ENCODE peak calls at places on chromosomes 3 and 15, in six cellular contexts. G is fibroblast of mammary gland; L is activated T-cell treated with anti-CD3 and anti-CD28 coated beads, Interleukin-2, amount 50 U/mL, for 4 hours; S is COR-L47; A is tibial artery; U is activated naive CD4-positive, alpha-beta T cell treated with anti-CD3 and anti-CD28 coated beads, Interleukin-2, amount 50 U/mL, for 16 hours. F is an unnamed sample.

GRCh38 chr3:139117136-139117675 is 72.5 kb upstream of the PRR23C start:
- DNase-seq in L (no peak), U (no peak), A (no peak), S (no peak), G (peak; percentile 73), F (no peak)

GRCh38 chr3:30625541-30626438 is 19.4 kb downstream of the TGFBR2 start:
- DNase-seq in A (no peak), U (no peak), S (no peak), G (peak; percentile 84), L (no peak), F (no peak)

GRCh38 chr15:57611938-57612337 is 20.2 kb downstream of the MYZAP start:
- DNase-seq in G (peak; percentile 30), A (no peak), S (no peak), U (no peak), L (no peak), F (no peak)

GRCh38 chr3:15315003-15315402 is 17.4 kb downstream of the SH3BP5 start:
- DNase-seq in A (peak; percentile 86), G (peak; percentile 53), S (no peak), U (no peak), L (no peak), F (no peak)

GRCh38 chr3:196499807-196500524 is 3.6 kb downstream of the RNF168 start:
- DNase-seq in S (no peak), A (no peak), L (no peak), U (no peak), G (peak; percentile 19), F (no peak)

GRCh38 chr3:48364840-48365239 is 7.2 kb upstream of the FBXW12 start:
- DNase-seq in U (no peak), L (no peak), A (no peak), S (no peak), G (no peak), F (no peak)

GRCh38 chr3:128217702-128218475 is 64.6 kb downstream of the EEFSEC start:
- DNase-seq in U (no peak), S (no peak), G (peak; percentile 6), L (no peak), A (no peak), F (no peak)

GRCh38 chr15:40059821-40060220 is 20.8 kb upstream of the SRP14 start:
- DNase-seq in A (peak; percentile 54), S (no peak), L (no peak), G (no peak), U (no peak), F (no peak)

GRCh38 chr15:63374686-63375520 is 6.7 kb downstream of the CA12 start:
- DNase-seq in S (peak; percentile 16), U (no peak), A (peak; percentile 73), G (peak; percentile 83), L (no peak), F (no peak)

GRCh38 chr3:143998266-143998665 is 26.6 kb downstream of the DIPK2A start:
- DNase-seq in S (no peak), L (no peak), U (no peak), G (peak; percentile 67), A (no peak), F (no peak)

GRCh38 chr15:67225336-67225735 is 29.1 kb downstream of the AAGAB start:
- DNase-seq in U (no peak), G (peak; percentile 76), S (no peak), L (no peak), A (no peak), F (no peak)

F was measured in NCI-H1048.